ENCODE peak calls at places on chromosome X, in eight cellular contexts. I is NB4, P is choroid plexus epithelial cell, Z is left lung, C is K562, J is GM12864, X is AG04450, N is dorsolateral prefrontal cortex. V is an unnamed sample.

GRCh38 chrX:149540133-149540620 is 635 bp upstream of the EOLA1 start:
- DNase-seq in N (peak; percentile 89), P (peak; percentile 92), Z (peak; percentile 93), X (peak; percentile 75), J (peak; percentile 60), I (peak; percentile 90), C (peak; percentile 91), V (peak; percentile 88)

GRCh38 chrX:5051831-5052491 is 1176.7 kb downstream of the NLGN4X start:
- DNase-seq in P (peak; percentile 25), N (peak; percentile 36), J (no peak), Z (no peak), X (no peak), I (no peak), C (no peak), V (no peak)

GRCh38 chrX:78199851-78200250 is 60.4 kb upstream of the TAF9B start:
- DNase-seq in I (peak; percentile 38), N (no peak), P (peak; percentile 35), C (peak; percentile 48), Z (no peak), J (peak; percentile 0), X (no peak), V (no peak)

GRCh38 chrX:130704053-130705038 is 198.7 kb downstream of the ENOX2 start:
- DNase-seq in X (no peak), I (no peak), P (peak; percentile 47), C (peak; percentile 30), J (no peak), N (no peak), Z (no peak), V (no peak)

GRCh38 chrX:28997716-28998115 is 410.5 kb downstream of the IL1RAPL1 start:
- DNase-seq in X (peak; percentile 70), N (no peak), I (no peak), C (no peak), Z (no peak), J (no peak), P (peak; percentile 15), V (no peak)

GRCh38 chrX:56279869-56280268 is 47.7 kb downstream of the KLF8 start:
- DNase-seq in Z (no peak), C (peak; percentile 32), N (no peak), X (no peak), I (no peak), J (no peak), P (no peak), V (no peak)

GRCh38 chrX:41785685-41786084 is 61.7 kb downstream of the GPR82 start:
- DNase-seq in I (no peak), P (no peak), J (no peak), X (no peak), C (peak; percentile 1), Z (no peak), N (no peak), V (no peak)

GRCh38 chrX:136168929-136169735 is 21.8 kb downstream of the FHL1 start:
- DNase-seq in Z (no peak), J (no peak), N (peak; percentile 36), C (peak; percentile 28), X (peak; percentile 90), I (no peak), P (peak; percentile 93), V (peak; percentile 34)

GRCh38 chrX:118968031-118968430 is 6.4 kb upstream of the LONRF3 start:
- DNase-seq in J (no peak), P (no peak), X (no peak), N (no peak), Z (no peak), I (no peak), C (no peak), V (no peak)

GRCh38 chrX:139931646-139932076 is 1.2 kb downstream of the ATP11C start:
- DNase-seq in J (no peak), P (peak; percentile 50), X (no peak), I (no peak), Z (no peak), N (no peak), C (no peak), V (no peak)

GRCh38 chrX:12443534-12444098 is 305.3 kb downstream of the FRMPD4 start:
- DNase-seq in X (no peak), C (no peak), N (no peak), Z (no peak), J (peak; percentile 22), P (no peak), I (no peak), V (no peak)

GRCh38 chrX:119145241-119145653 is 17.6 kb upstream of the KIAA1210 start:
- DNase-seq in X (no peak), I (peak; percentile 30), Z (no peak), C (peak; percentile 23), J (no peak), N (no peak), P (peak; percentile 26), V (peak; percentile 35)

GRCh38 chrX:110241816-110242215 is 76.1 kb downstream of the AMMECR1 start:
- DNase-seq in C (no peak), Z (no peak), P (peak; percentile 44), N (peak; percentile 12), I (no peak), J (no peak), X (no peak), V (no peak)

GRCh38 chrX:115957862-115958490 is 212.6 kb upstream of the AGTR2 start:
- DNase-seq in I (peak; percentile 25), Z (no peak), C (peak; percentile 11), X (no peak), J (no peak), P (no peak), N (no peak), V (no peak)

GRCh38 chrX:115960440-115961084 is 210.0 kb upstream of the AGTR2 start:
- DNase-seq in N (no peak), J (no peak), I (no peak), Z (no peak), P (no peak), C (no peak), X (no peak), V (no peak)

GRCh38 chrX:115958687-115959359 is 211.7 kb upstream of the AGTR2 start:
- DNase-seq in J (no peak), I (peak; percentile 28), P (no peak), N (no peak), C (no peak), Z (no peak), X (no peak), V (no peak)
- TF ChIP-seq CTCF in J (peak; percentile 4), I (no peak), P (no peak), N (peak; percentile 38), C (no peak), Z (no peak), X (no peak), V (no peak)

GRCh38 chrX:15675490-15675921 is 10.9 kb upstream of the CLTRN start:
- DNase-seq in I (peak; percentile 79), Z (peak; percentile 86), N (peak; percentile 86), X (no peak), C (peak; percentile 85), P (peak; percentile 72), J (peak; percentile 53), V (peak; percentile 70)
- TF ChIP-seq CTCF in I (no peak), Z (no peak), N (no peak), X (no peak), C (no peak), P (no peak), J (no peak), V (no peak)

GRCh38 chrX:8748855-8749254 is 16.9 kb upstream of the ANOS1 start:
- DNase-seq in J (no peak), P (peak; percentile 63), C (peak; percentile 19), Z (no peak), X (no peak), I (peak; percentile 39), N (no peak), V (no peak)

GRCh38 chrX:8737883-8738282 is 5.9 kb upstream of the ANOS1 start:
- DNase-seq in C (no peak), N (no peak), I (no peak), P (no peak), X (no peak), Z (no peak), J (no peak), V (no peak)

GRCh38 chrX:8741981-8742380 is 10.0 kb upstream of the ANOS1 start:
- DNase-seq in J (no peak), I (peak; percentile 42), C (no peak), Z (no peak), X (no peak), N (no peak), P (no peak), V (no peak)

GRCh38 chrX:8738588-8739189 is 6.8 kb upstream of the ANOS1 start:
- DNase-seq in J (no peak), N (peak; percentile 57), C (peak; percentile 48), Z (no peak), I (peak; percentile 55), X (no peak), P (peak; percentile 61), V (peak; percentile 59)

GRCh38 chrX:8743126-8743732 is 11.3 kb upstream of the ANOS1 start:
- DNase-seq in I (peak; percentile 59), N (peak; percentile 33), Z (peak; percentile 77), P (peak; percentile 48), X (no peak), J (no peak), C (peak; percentile 59), V (peak; percentile 70)
- TF ChIP-seq CTCF in I (peak; percentile 61), N (peak; percentile 42), Z (peak; percentile 58), P (peak; percentile 78), X (peak; percentile 75), J (peak; percentile 58), C (peak; percentile 70), V (peak; percentile 72)

DNA sequence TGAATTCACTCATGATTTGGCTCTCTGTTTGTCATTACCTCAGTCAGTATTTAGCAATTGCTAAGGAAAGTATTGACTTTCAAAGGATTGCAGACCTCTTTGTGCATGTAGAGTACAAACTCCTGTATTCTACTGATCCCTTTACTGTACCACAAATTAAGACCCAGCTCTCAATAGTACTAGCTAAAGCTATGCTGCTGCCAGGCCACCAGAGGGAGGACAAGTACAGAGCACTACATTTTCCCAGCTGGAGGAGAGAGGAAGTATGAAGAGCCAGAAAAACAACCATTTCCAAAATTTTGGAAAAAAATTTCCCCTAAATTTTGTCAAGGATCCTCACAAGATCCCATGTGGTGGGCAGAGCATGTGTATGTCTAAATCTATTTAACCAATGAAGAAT is 175.0 kb upstream of the MTMR8 start:
- DNase-seq in Z (no peak), I (peak; percentile 1), X (no peak), P (no peak), C (no peak), N (no peak), J (no peak), V (no peak)
- TF ChIP-seq CTCF in Z (no peak), I (peak; percentile 11), X (no peak), P (peak; percentile 17), C (no peak), N (no peak), J (no peak), V (peak; percentile 19)

DNA sequence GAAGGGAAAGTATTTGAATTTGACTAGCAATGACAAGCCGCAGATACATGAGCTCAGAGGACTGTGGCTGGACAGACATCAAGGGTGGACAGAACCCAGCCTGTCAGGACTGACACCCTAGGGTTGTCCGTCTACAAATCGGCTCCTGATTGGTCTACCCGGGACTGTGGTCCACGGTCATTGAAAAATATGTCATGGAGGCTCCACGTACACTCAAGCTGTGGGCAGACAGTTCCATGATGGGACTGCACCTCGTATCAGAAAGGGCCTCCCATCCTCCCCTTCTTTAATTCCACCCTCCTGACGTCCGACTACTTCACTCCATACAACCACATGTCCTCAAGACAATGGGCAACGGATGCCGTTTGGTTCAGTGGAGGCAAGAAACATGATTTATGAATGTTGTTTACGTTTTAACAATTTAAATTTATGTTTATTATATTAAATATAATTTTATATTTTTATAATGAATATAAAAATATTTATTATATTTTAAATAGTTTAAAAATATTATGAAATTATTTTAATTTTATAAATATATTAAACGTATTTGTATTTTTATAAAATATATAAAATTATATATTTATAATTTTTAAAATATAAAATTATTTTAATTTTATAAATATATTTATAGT is 58.0 kb upstream of the SHOX start:
- DNase-seq in Z (no peak), C (no peak), X (no peak), J (no peak), I (peak; percentile 22), P (no peak), N (no peak), V (no peak)
- TF ChIP-seq CTCF in Z (no peak), C (no peak), X (no peak), J (no peak), I (no peak), P (no peak), N (no peak), V (no peak)